ENCODE peak calls at places on chromosomes 12 and 14, in four cellular contexts. P is pancreas, E is cardiac fibroblast, D is kidney epithelial cell. C is an unnamed sample.

GRCh38 chr14:71967709-71968108 is 35.5 kb downstream of the RGS6 start:
- DNase-seq in P (no peak), D (no peak), E (no peak), C (no peak)

GRCh38 chr12:45234134-45234865 is 18.4 kb downstream of the ANO6 start:
- DNase-seq in P (no peak), E (peak; percentile 97), D (peak; percentile 92), C (peak; percentile 92)

GRCh38 chr14:27435923-27436674 is 838.3 kb upstream of the NOVA1 start:
- DNase-seq in P (no peak), D (no peak), E (no peak), C (no peak)

GRCh38 chr12:11755311-11755930 is 105.9 kb downstream of the ETV6 start:
- DNase-seq in P (no peak), D (no peak), E (peak; percentile 45), C (no peak)

GRCh38 chr12:7948585-7949264 is 12.7 kb upstream of the SLC2A3 start:
- DNase-seq in E (no peak), P (no peak), D (no peak), C (no peak)

GRCh38 chr12:6691473-6691872 is 2.3 kb upstream of the ZNF384 start:
- DNase-seq in E (peak; percentile 22), D (no peak), P (no peak), C (no peak)

GRCh38 chr14:50025776-50026175 is 90.6 kb downstream of the VCPKMT start:
- DNase-seq in E (no peak), D (no peak), P (no peak), C (peak; percentile 51)

GRCh38 chr12:49659753-49660152 is 36.4 kb downstream of the PRPF40B start:
- DNase-seq in D (no peak), E (no peak), P (no peak), C (no peak)

GRCh38 chr12:47080725-47081502 is 1.2 kb upstream of the AMIGO2 start:
- DNase-seq in D (peak; percentile 76), P (peak; percentile 71), E (peak; percentile 52), C (no peak)

GRCh38 chr12:120470150-120470817 is 736 bp upstream of the SRSF9 start:
- DNase-seq in P (no peak), D (no peak), E (peak; percentile 31), C (no peak)

GRCh38 chr14:43411841-43412240 is 1095.2 kb downstream of the FSCB start:
- DNase-seq in D (no peak), P (no peak), E (peak; percentile 54), C (no peak)

GRCh38 chr12:108338915-108339657 is at the start of gene CMKLR1:
- DNase-seq in P (no peak), D (no peak), E (no peak), C (no peak)

GRCh38 chr14:85546390-85546789 is 16.4 kb downstream of the FLRT2 start:
- DNase-seq in D (no peak), E (no peak), P (no peak), C (no peak)

GRCh38 chr12:113528606-113529005 is 56.9 kb upstream of the LHX5 start:
- DNase-seq in P (no peak), E (no peak), D (no peak), C (no peak)

GRCh38 chr12:65643595-65644386 is 180.5 kb upstream of the HMGA2 start:
- DNase-seq in D (no peak), E (no peak), P (no peak), C (no peak)

GRCh38 chr14:38989917-38990546 is 113.0 kb downstream of the SEC23A start:
- DNase-seq in P (no peak), D (no peak), E (no peak), C (no peak)

DNA sequence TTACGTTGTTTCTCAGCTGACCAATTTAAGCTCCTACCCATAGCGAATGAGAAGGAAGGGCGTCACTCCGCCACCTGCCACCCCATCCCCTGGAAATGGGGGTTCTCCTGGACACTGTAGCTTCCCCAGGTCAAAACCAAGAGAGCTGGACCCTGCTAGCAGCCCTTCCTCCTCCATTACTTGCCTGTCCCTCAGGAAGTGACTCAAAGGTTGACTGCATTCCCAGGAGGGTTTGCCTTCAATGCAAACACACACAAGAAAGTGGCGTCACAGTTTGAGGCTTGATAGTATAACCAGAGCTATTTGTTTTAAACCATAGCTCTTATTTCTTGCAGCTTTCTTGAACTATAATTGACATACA is 79.1 kb downstream of the KCNK13 start:
- DNase-seq in E (peak; percentile 14), D (peak; percentile 14), P (no peak), C (no peak)
- H3K4me3 ChIP-seq in E (no peak overlapping the region), D (no peak overlapping the region), P (no peak overlapping the region), C (no peak overlapping the region)

GRCh38 chr12:127984386-127985055 is 282.4 kb upstream of the TMEM132C start:
- DNase-seq in E (no peak), P (no peak), D (no peak), C (no peak)

GRCh38 chr12:127980585-127980984 is 286.4 kb upstream of the TMEM132C start:
- DNase-seq in P (no peak), E (no peak), D (no peak), C (no peak)
- TF ChIP-seq CTCF in P (no peak), E (no peak), D (no peak), C (no peak)

GRCh38 chr14:104135904-104136471 is 2.4 kb upstream of the KIF26A start:
- DNase-seq in E (no peak), D (no peak), P (peak; percentile 66), C (no peak)
- H3K4me3 ChIP-seq in E (no peak overlapping the region), D (no peak overlapping the region), P (no peak overlapping the region), C (peak overlapping the region; percentile 40)

DNA sequence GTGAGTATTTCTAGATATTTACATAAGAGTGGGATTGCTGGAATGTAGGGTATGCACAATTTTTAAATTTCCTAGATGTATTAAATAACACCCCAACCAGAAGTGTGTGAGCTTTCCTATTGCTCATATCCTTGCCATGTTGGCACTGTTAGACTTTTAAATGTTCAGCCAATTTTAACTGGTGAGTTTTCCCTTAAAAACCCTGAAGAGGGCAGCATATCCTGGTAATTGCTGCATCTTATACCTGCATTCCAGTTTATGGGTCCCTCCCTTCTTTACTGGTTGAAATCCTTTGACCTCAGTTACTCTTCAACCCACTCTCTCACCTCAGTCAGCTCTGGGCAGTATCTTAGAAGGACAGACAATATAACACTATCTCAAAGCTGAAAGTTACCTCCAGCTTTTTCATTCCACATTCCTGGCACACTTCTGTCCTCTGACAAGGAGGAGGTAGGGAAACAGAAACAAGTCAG is 270.6 kb downstream of the PAWR start:
- DNase-seq in P (no peak), D (peak; percentile 73), E (peak; percentile 91), C (peak; percentile 75)
- TF ChIP-seq CTCF in P (peak; percentile 23), D (peak; percentile 54), E (peak; percentile 51), C (peak; percentile 50)

DNA sequence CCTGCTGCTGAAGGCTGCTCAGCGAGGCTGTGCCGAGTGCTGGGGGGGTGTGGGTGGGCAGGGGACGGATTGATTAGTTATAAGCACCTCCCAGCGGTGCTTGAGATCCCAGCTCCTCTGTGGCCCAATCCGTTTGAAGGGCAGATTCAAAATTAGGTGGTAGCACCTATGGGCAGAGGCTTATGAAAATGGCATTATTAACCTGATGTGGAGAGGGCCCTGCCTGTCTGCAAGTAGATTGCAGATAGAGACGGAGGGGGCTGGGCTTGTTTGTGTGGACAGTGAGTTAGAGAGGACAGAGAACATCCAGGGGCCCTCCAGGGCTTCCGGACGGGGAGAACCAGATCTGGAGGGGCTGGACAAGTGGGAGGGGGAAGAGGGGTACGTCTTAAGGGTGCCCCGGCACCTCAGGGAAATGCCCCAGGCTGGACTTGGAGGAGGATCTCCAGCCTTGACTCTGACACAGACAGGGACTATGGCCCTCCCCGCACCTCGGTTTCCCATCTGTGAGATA is at the start of gene RTL1:
- DNase-seq in E (no peak), P (no peak), D (no peak), C (no peak)
- H3K4me3 ChIP-seq in E (no peak within 1 kb of the TSS), P (no peak within 1 kb of the TSS), D (peak within 1 kb of the TSS; percentile 12), C (no peak within 1 kb of the TSS)

DNA sequence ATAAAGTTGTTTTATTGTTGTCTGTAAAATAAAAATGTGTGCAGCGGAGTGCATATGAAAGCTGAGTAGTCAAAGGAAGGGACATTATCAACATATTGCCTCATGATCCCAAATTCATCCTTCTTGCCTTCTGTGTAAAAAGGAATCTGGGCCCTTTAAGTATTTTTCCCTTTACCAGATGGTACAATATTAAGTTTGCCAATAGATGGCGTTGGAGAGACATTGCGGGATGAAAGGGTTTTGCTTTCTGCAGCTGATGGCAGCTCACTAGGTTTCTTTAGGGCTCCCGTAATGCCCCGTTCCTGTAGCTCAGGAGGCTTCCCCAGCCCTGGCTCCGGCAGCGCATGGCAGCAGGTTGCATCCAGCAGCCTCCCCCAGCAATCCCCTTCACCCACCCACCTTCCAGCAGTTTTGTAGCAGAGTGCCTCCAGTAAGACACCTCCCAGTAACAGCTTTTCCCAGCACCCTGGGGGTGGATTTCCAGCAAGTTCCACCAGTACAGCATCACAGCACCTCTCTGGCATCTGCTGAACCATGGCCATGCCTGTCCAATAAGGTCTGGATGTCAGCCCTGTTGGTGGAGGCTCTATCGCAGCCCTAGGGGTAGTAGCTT is 354.4 kb downstream of the MED13L start:
- DNase-seq in E (peak; percentile 12), P (no peak), D (no peak), C (no peak)
- TF ChIP-seq CTCF in E (peak; percentile 39), P (no peak), D (peak; percentile 3), C (peak; percentile 47)

DNA sequence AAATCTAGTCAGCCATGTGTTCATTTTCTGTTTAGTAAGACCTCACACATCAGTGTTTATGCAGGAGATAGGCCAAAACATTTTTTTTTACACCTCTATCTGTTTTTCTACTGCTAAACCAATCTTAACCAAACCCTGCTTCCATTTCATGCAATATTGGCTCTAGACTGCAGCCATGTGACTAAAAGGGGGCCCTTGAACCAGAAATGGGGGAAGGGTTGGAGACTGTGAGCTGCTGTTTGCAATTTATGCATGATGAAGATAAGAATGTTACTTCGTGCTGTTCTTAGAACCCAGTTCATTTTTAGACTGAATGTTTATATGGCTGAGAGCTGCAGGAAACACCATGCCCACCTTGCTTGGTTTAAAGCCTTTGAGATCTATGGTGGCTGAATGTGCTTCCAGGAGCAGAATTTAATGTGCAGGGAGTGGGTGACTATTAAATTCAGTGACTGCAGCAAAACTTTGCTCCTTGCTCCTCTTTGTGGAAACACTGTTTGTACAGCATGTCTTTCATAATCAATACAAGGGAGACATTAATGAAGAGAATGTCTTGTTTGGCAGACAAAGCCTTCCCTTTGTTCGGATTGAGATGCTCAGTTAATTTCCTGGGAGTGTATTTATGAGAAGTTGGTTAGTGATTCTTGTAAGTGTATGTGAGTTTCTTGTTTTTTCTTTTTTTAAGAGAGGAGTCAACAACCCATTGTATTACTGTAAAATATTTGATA is 53.6 kb downstream of the CHST11 start:
- DNase-seq in E (no peak), P (no peak), D (no peak), C (no peak)
- H3K4me3 ChIP-seq in E (no peak overlapping the region), P (no peak overlapping the region), D (no peak overlapping the region), C (no peak overlapping the region)

DNA sequence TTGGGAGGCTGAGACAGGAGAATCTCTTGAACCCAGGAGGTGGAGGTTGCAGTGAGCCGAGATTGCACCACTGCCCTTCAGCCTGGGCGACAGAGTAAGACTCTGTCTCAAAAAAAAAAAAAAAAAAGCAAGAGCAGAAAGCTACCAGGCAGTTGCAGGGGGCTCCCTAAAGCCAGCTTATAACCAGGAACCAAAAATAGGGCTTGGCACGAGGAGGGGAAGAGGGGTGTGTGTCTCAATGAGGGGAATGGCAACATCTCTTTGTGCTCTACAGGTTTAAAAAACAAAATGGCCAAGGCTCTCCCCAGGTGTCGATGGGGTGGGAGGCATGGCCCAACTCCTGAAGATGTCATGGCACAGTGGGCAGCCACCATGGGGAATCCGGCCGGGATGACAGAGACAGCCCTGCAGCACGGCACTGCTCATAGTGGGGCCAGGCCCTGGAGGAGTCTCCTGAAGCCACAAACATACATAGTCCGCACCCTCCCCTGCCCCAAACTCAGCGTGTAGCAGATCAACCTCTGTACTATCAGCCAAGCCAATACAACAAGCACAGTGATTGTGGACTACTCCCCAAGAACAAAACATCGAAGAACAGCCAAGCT is 16.0 kb upstream of the EIF5 start:
- DNase-seq in D (no peak), P (peak; percentile 25), E (no peak), C (no peak)
- TF ChIP-seq CTCF in D (no peak), P (no peak), E (no peak), C (no peak)

C was measured in HFF-Myc.